ENCODE peak calls at places on chromosomes 12 and 14, in four cellular contexts. One of them, this sample, is unnamed.

GRCh38 chr14:49585803-49586672 is at the start of gene RPS29:
- DNase-seq in H54: peak; percentile 48
- DNase-seq in KBM-7: peak; percentile 100
- DNase-seq in activated T-cell treated with anti-CD3 and anti-CD28 coated beads, Interleukin-2, amount 50 U/mL, for 72 hours: peak; percentile 97
- DNase-seq in this sample: peak; percentile 93

GRCh38 chr14:38078393-38078792 is 129.3 kb upstream of the SSTR1 start:
- DNase-seq in KBM-7: no peak
- DNase-seq in H54: no peak
- DNase-seq in activated T-cell treated with anti-CD3 and anti-CD28 coated beads, Interleukin-2, amount 50 U/mL, for 72 hours: peak; percentile 56
- DNase-seq in this sample: no peak

GRCh38 chr12:122159879-122160278 is 14.1 kb downstream of the IL31 start:
- DNase-seq in activated T-cell treated with anti-CD3 and anti-CD28 coated beads, Interleukin-2, amount 50 U/mL, for 72 hours: no peak
- DNase-seq in KBM-7: peak; percentile 21
- DNase-seq in H54: no peak
- DNase-seq in this sample: no peak

GRCh38 chr12:3122841-3123678 is 45.9 kb downstream of the TSPAN9 start:
- DNase-seq in H54: peak; percentile 84
- DNase-seq in KBM-7: no peak
- DNase-seq in activated T-cell treated with anti-CD3 and anti-CD28 coated beads, Interleukin-2, amount 50 U/mL, for 72 hours: no peak
- DNase-seq in this sample: no peak

GRCh38 chr12:39127401-39127800 is 222.0 kb upstream of the CPNE8 start:
- DNase-seq in activated T-cell treated with anti-CD3 and anti-CD28 coated beads, Interleukin-2, amount 50 U/mL, for 72 hours: no peak
- DNase-seq in H54: peak; percentile 28
- DNase-seq in KBM-7: no peak
- DNase-seq in this sample: peak; percentile 49

GRCh38 chr14:92687681-92688433 is 60.6 kb downstream of the LGMN start:
- DNase-seq in H54: no peak
- DNase-seq in activated T-cell treated with anti-CD3 and anti-CD28 coated beads, Interleukin-2, amount 50 U/mL, for 72 hours: no peak
- DNase-seq in KBM-7: no peak
- DNase-seq in this sample: no peak

GRCh38 chr12:98213556-98213955 is 301.8 kb upstream of the TMPO start:
- DNase-seq in H54: no peak
- DNase-seq in activated T-cell treated with anti-CD3 and anti-CD28 coated beads, Interleukin-2, amount 50 U/mL, for 72 hours: no peak
- DNase-seq in KBM-7: no peak
- DNase-seq in this sample: no peak

GRCh38 chr12:125092872-125093680 is 27.8 kb downstream of the AACS start:
- DNase-seq in activated T-cell treated with anti-CD3 and anti-CD28 coated beads, Interleukin-2, amount 50 U/mL, for 72 hours: no peak
- DNase-seq in H54: peak; percentile 73
- DNase-seq in KBM-7: no peak
- DNase-seq in this sample: peak; percentile 18

GRCh38 chr14:55136868-55137785 is 8.1 kb downstream of the LGALS3 start:
- DNase-seq in KBM-7: no peak
- DNase-seq in activated T-cell treated with anti-CD3 and anti-CD28 coated beads, Interleukin-2, amount 50 U/mL, for 72 hours: no peak
- DNase-seq in H54: no peak
- DNase-seq in this sample: no peak

GRCh38 chr14:103104654-103105511 is 10.4 kb downstream of the EXOC3L4 start:
- DNase-seq in KBM-7: peak; percentile 63
- DNase-seq in activated T-cell treated with anti-CD3 and anti-CD28 coated beads, Interleukin-2, amount 50 U/mL, for 72 hours: peak; percentile 76
- DNase-seq in H54: no peak
- DNase-seq in this sample: no peak

GRCh38 chr14:102717211-102717610 is 60.0 kb upstream of the TRAF3 start:
- DNase-seq in H54: no peak
- DNase-seq in KBM-7: peak; percentile 67
- DNase-seq in activated T-cell treated with anti-CD3 and anti-CD28 coated beads, Interleukin-2, amount 50 U/mL, for 72 hours: no peak
- DNase-seq in this sample: no peak